ENCODE peak calls at places on chromosomes 6 and 20, in seven cellular contexts. O is AG04449, K is AG09309, D is heart left ventricle, J is coronary artery, P is neural progenitor cell, S is tibial nerve. E is an unnamed sample.

GRCh38 chr20:42483694-42484303 is 705.9 kb downstream of the PTPRT start:
- DNase-seq in P (peak), D (no peak), S (no peak), K (no peak), J (no peak), O (no peak), E (no peak)

GRCh38 chr6:144131248-144131709 is 19.0 kb upstream of the STX11 start:
- DNase-seq in P (no peak), O (no peak), S (no peak), J (no peak), D (no peak), K (peak), E (no peak)

GRCh38 chr20:11686900-11687543 is 230.7 kb upstream of the BTBD3 start:
- DNase-seq in K (no peak), S (no peak), D (peak), P (peak), J (no peak), O (no peak), E (peak)

GRCh38 chr6:49543087-49543858 is 7.2 kb upstream of the C6orf141 start:
- DNase-seq in K (no peak), P (no peak), S (no peak), O (no peak), J (no peak), D (no peak), E (no peak)

GRCh38 chr6:25166955-25167753 is 112.0 kb upstream of the CARMIL1 start:
- DNase-seq in D (no peak), K (no peak), J (no peak), S (no peak), P (no peak), O (no peak), E (no peak)

GRCh38 chr6:4489538-4489937 is 286.7 kb upstream of the CDYL start:
- DNase-seq in K (no peak), O (no peak), D (no peak), P (no peak), S (no peak), J (no peak), E (no peak)

GRCh38 chr20:37406010-37406998 is 60.4 kb downstream of the SRC start:
- DNase-seq in D (no peak), K (no peak), P (peak), J (no peak), S (no peak), O (no peak), E (peak)

GRCh38 chr6:110491644-110492317 is 15.4 kb upstream of the SLC22A16 start:
- DNase-seq in O (no peak), J (no peak), D (no peak), S (no peak), P (no peak), K (peak), E (no peak)

GRCh38 chr6:88761237-88762031 is 202.0 kb downstream of the RNGTT start:
- DNase-seq in D (no peak), P (peak), O (no peak), K (no peak), J (no peak), S (no peak), E (no peak)

GRCh38 chr6:29502597-29502996 is 14.8 kb upstream of the MAS1L start:
- DNase-seq in S (no peak), D (no peak), J (no peak), O (no peak), P (no peak), K (no peak), E (no peak)

GRCh38 chr20:7272512-7272911 is 505.0 kb downstream of the BMP2 start:
- DNase-seq in K (no peak), S (no peak), O (no peak), D (no peak), P (no peak), J (no peak), E (no peak)

GRCh38 chr20:33005132-33005566 is 916 bp upstream of the SUN5 start:
- DNase-seq in D (no peak), O (no peak), S (no peak), P (peak), J (no peak), K (no peak), E (no peak)

GRCh38 chr20:61764471-61765020 is 301.1 kb downstream of the TAF4 start:
- DNase-seq in J (no peak), S (no peak), O (no peak), P (no peak), D (no peak), K (no peak), E (no peak)

GRCh38 chr6:14818422-14818884 is 427.4 kb upstream of the JARID2 start:
- DNase-seq in O (no peak), S (no peak), K (no peak), D (no peak), J (no peak), P (no peak), E (no peak)

GRCh38 chr6:151690303-151690702 is 117.2 kb upstream of the ESR1 start:
- DNase-seq in J (no peak), O (no peak), K (no peak), D (no peak), P (no peak), S (no peak), E (no peak)
- H3K4me3 ChIP-seq in J (peak), O (no peak), K (no peak), D (peak), P (no peak), S (peak), E (peak)

GRCh38 chr20:64047968-64048401 is 1.5 kb downstream of the SOX18 start:
- DNase-seq in O (no peak), S (no peak), J (no peak), P (peak), K (no peak), D (no peak), E (no peak)
- H3K4me3 ChIP-seq in O (no peak), S (no peak), J (peak), P (peak), K (no peak), D (peak), E (no peak)

GRCh38 chr20:3092611-3093379 is 8.3 kb upstream of the AVP start:
- DNase-seq in J (no peak), D (no peak), O (no peak), S (no peak), P (peak), K (no peak), E (no peak)
- H3K4me3 ChIP-seq in J (peak), D (peak), O (peak), S (no peak), P (peak), K (peak), E (no peak)

DNA sequence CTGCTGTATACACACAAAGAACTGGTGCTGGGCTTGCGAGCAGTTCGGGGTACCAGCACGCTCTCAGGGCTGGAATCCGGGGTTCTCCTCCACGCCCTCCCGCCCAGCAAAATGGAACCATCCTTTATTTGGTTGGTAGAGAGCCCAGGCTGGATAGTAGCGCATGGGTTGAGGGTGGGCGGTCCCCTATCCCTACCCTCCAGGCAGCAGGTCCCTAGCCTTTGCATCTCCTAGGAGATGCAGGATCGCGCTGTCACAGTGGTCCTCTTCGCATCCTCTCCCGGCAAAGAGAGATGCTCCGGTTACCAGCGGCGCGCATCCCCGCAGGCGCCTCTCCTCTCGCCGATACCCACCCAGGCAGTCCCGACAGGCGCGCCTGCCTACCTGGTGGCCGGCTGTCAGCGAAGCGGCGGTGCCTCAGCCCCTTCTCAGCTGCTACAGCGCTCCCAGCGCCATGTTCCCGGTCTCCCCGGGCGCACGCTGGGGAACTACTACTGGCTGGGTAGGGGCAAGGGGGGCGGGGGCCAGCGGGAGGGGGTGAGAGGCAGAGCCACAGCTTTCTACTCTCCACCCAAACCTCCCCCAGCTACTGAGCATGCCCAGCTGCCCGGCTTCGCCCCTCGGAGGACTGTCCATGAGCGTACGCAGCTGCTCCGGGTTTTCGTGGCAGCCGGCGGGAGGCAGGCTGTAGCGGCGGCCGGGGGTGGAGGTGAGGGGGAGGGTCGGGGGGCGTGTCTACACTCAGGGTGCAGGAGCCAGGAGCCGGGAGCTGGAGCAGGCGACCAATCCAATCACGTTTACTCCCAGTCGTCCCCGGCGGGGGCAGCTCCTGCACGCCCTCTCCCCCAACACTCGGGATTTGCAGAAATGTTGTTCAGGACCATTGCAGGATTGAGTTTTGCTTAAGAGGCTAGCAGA is at the start of gene PAK5:
- DNase-seq in J (peak), P (peak), D (peak), O (no peak), K (no peak), S (no peak), E (peak)
- H3K4me3 ChIP-seq in J (peak), P (peak), D (peak), O (peak), K (no peak), S (no peak), E (no peak)